ENCODE peak calls at places on chromosomes 3 and 15, in eight cellular contexts. O is activated CD8-positive, alpha-beta T cell treated with anti-CD3 and anti-CD28 coated beads for 36 hours; B is HS-5; A is glutamatergic neuron; Y is germinal center; K is OCI-M1; F is ACHN; X is activated T-helper 9 cell treated with anti-CD3 and anti-CD28 coated beads, Interleukin-2, amount 50 U/mL, for 16 hours. J is an unnamed sample.

GRCh38 chr3:64291956-64292355 is 66.7 kb upstream of the PRICKLE2 start:
- DNase-seq in O (no peak), B (no peak), A (no peak), Y (no peak), K (no peak), F (peak), X (no peak), J (peak)

GRCh38 chr3:197458906-197459470 is 96.8 kb downstream of the BDH1 start:
- DNase-seq in O (no peak), B (no peak), A (no peak), Y (no peak), K (no peak), F (no peak), X (no peak), J (no peak)

GRCh38 chr3:107315136-107315535 is 62.1 kb upstream of the CCDC54 start:
- DNase-seq in O (no peak), B (peak), A (no peak), Y (no peak), K (no peak), F (no peak), X (no peak), J (peak)

GRCh38 chr3:183306798-183307671 is 54.0 kb downstream of the B3GNT5 start:
- DNase-seq in O (peak), B (no peak), A (no peak), Y (peak), K (peak), F (peak), X (no peak), J (peak)

GRCh38 chr3:69490971-69491370 is 105.1 kb upstream of the FRMD4B start:
- DNase-seq in O (no peak), B (no peak), A (no peak), Y (no peak), K (no peak), F (no peak), X (no peak), J (no peak)

GRCh38 chr3:138642927-138643253 is 34.3 kb downstream of the FAIM start:
- DNase-seq in O (no peak), B (no peak), A (no peak), Y (no peak), K (no peak), F (no peak), X (no peak), J (no peak)

GRCh38 chr15:26773917-26774316 is 1.1 kb upstream of the GABRB3 start:
- DNase-seq in O (no peak), B (no peak), A (peak), Y (no peak), K (no peak), F (no peak), X (no peak), J (no peak)

GRCh38 chr15:41154412-41154811 is 38.3 kb upstream of the INO80 start:
- DNase-seq in O (no peak), B (no peak), A (no peak), Y (no peak), K (no peak), F (no peak), X (no peak), J (no peak)

GRCh38 chr3:150975992-150976368 is 3.5 kb upstream of the CLRN1 start:
- DNase-seq in O (peak), B (no peak), A (no peak), Y (no peak), K (no peak), F (no peak), X (no peak), J (no peak)

GRCh38 chr3:191328963-191329653 is at the start of gene CCDC50:
- DNase-seq in O (peak), B (peak), A (peak), Y (peak), K (peak), F (peak), X (peak), J (peak)